ENCODE peak calls at places on chromosomes 16 and 17, in five cellular contexts. One of them, this sample, is unnamed.

GRCh38 chr16:54055191-54055590 is 231.4 kb downstream of the IRX3 start:
- DNase-seq in progenitor cell of endocrine pancreas: no peak
- DNase-seq in uterus: no peak
- DNase-seq in BJ: no peak
- DNase-seq in EH: no peak
- DNase-seq in this sample: no peak

GRCh38 chr16:22098538-22099255 is 6.4 kb downstream of the VWA3A start:
- DNase-seq in progenitor cell of endocrine pancreas: no peak
- DNase-seq in uterus: no peak
- DNase-seq in BJ: no peak
- DNase-seq in EH: peak
- DNase-seq in this sample: peak

GRCh38 chr16:87437911-87438610 is 45.9 kb downstream of the MAP1LC3B start:
- DNase-seq in progenitor cell of endocrine pancreas: no peak
- DNase-seq in uterus: no peak
- DNase-seq in BJ: no peak
- DNase-seq in EH: no peak
- DNase-seq in this sample: no peak

GRCh38 chr17:48456584-48456983 is 26.6 kb upstream of the SKAP1 start:
- DNase-seq in progenitor cell of endocrine pancreas: no peak
- DNase-seq in uterus: no peak
- DNase-seq in BJ: no peak
- DNase-seq in EH: no peak
- DNase-seq in this sample: peak

GRCh38 chr16:12484426-12484825 is 319.3 kb downstream of the CPPED1 start:
- DNase-seq in progenitor cell of endocrine pancreas: no peak
- DNase-seq in uterus: no peak
- DNase-seq in BJ: no peak
- DNase-seq in EH: no peak
- DNase-seq in this sample: no peak

GRCh38 chr17:40072481-40073346 is 9.9 kb downstream of the THRA start:
- DNase-seq in progenitor cell of endocrine pancreas: no peak
- DNase-seq in uterus: peak
- DNase-seq in BJ: no peak
- DNase-seq in EH: no peak
- DNase-seq in this sample: peak

GRCh38 chr17:77772461-77772897 is 186.0 kb upstream of the TNRC6C start:
- DNase-seq in progenitor cell of endocrine pancreas: peak
- DNase-seq in uterus: no peak
- DNase-seq in BJ: no peak
- DNase-seq in EH: peak
- DNase-seq in this sample: peak

GRCh38 chr17:49071106-49071505 is 61.5 kb upstream of the B4GALNT2 start:
- DNase-seq in progenitor cell of endocrine pancreas: no peak
- DNase-seq in uterus: no peak
- DNase-seq in BJ: no peak
- DNase-seq in EH: peak
- DNase-seq in this sample: no peak

GRCh38 chr16:5928476-5929055 is 831.0 kb upstream of the EEF2KMT start:
- DNase-seq in progenitor cell of endocrine pancreas: no peak
- DNase-seq in uterus: no peak
- DNase-seq in BJ: no peak
- DNase-seq in EH: no peak
- DNase-seq in this sample: no peak

GRCh38 chr16:72976047-72976746 is 71.7 kb downstream of the ZFHX3 start:
- DNase-seq in progenitor cell of endocrine pancreas: no peak
- DNase-seq in uterus: no peak
- DNase-seq in BJ: no peak
- DNase-seq in EH: no peak
- DNase-seq in this sample: peak

GRCh38 chr16:69089091-69089912 is 16.2 kb upstream of the HAS3 start:
- DNase-seq in progenitor cell of endocrine pancreas: peak
- DNase-seq in uterus: no peak
- DNase-seq in BJ: no peak
- DNase-seq in EH: no peak
- DNase-seq in this sample: no peak

GRCh38 chr17:4334332-4334731 is 32.1 kb downstream of the UBE2G1 start:
- DNase-seq in progenitor cell of endocrine pancreas: no peak
- DNase-seq in uterus: no peak
- DNase-seq in BJ: no peak
- DNase-seq in EH: no peak
- DNase-seq in this sample: no peak

GRCh38 chr16:83356266-83356665 is 451.5 kb upstream of the HSBP1 start:
- DNase-seq in progenitor cell of endocrine pancreas: peak
- DNase-seq in uterus: peak
- DNase-seq in BJ: no peak
- DNase-seq in EH: peak
- DNase-seq in this sample: peak

GRCh38 chr17:78316115-78316866 is 43.6 kb downstream of the SOCS3 start:
- DNase-seq in progenitor cell of endocrine pancreas: no peak
- DNase-seq in uterus: no peak
- DNase-seq in BJ: no peak
- DNase-seq in EH: no peak
- DNase-seq in this sample: no peak

GRCh38 chr17:79272220-79272619 is 197.6 kb downstream of the ENGASE start:
- DNase-seq in progenitor cell of endocrine pancreas: no peak
- DNase-seq in uterus: no peak
- DNase-seq in BJ: no peak
- DNase-seq in EH: no peak
- DNase-seq in this sample: no peak

GRCh38 chr17:77098884-77099545 is 41.8 kb upstream of the SEC14L1 start:
- DNase-seq in progenitor cell of endocrine pancreas: no peak
- DNase-seq in uterus: peak
- DNase-seq in BJ: peak
- DNase-seq in EH: peak
- DNase-seq in this sample: peak

GRCh38 chr16:77298638-77299360 is 99.6 kb downstream of the SYCE1L start:
- DNase-seq in progenitor cell of endocrine pancreas: no peak
- DNase-seq in uterus: peak
- DNase-seq in BJ: peak
- DNase-seq in EH: peak
- DNase-seq in this sample: peak

GRCh38 chr17:42122371-42123303 is at the start of gene HSPB9:
- DNase-seq in progenitor cell of endocrine pancreas: no peak
- DNase-seq in uterus: no peak
- DNase-seq in BJ: no peak
- DNase-seq in EH: no peak
- DNase-seq in this sample: no peak

GRCh38 chr17:72600934-72601333 is 480.1 kb downstream of the SOX9 start:
- DNase-seq in progenitor cell of endocrine pancreas: no peak
- DNase-seq in uterus: no peak
- DNase-seq in BJ: no peak
- DNase-seq in EH: peak
- DNase-seq in this sample: no peak

GRCh38 chr16:69319381-69319780 is 8.2 kb downstream of the VPS4A start:
- DNase-seq in progenitor cell of endocrine pancreas: no peak
- DNase-seq in uterus: no peak
- DNase-seq in BJ: no peak
- DNase-seq in EH: no peak
- DNase-seq in this sample: peak

GRCh38 chr16:67720236-67720635 is 1.1 kb upstream of the GFOD2 start:
- DNase-seq in progenitor cell of endocrine pancreas: no peak
- DNase-seq in uterus: no peak
- DNase-seq in BJ: no peak
- DNase-seq in EH: no peak
- DNase-seq in this sample: peak

GRCh38 chr17:65055708-65056638 is 567 bp downstream of the GNA13 start:
- DNase-seq in progenitor cell of endocrine pancreas: peak
- DNase-seq in uterus: peak
- DNase-seq in BJ: no peak
- DNase-seq in EH: peak
- DNase-seq in this sample: peak

GRCh38 chr17:41065829-41066624 is at the start of gene KRTAP2-4:
- DNase-seq in progenitor cell of endocrine pancreas: no peak
- DNase-seq in uterus: no peak
- DNase-seq in BJ: peak
- DNase-seq in EH: peak
- DNase-seq in this sample: no peak

GRCh38 chr17:1957037-1957436 is 68.1 kb downstream of the RTN4RL1 start:
- DNase-seq in progenitor cell of endocrine pancreas: no peak
- DNase-seq in uterus: no peak
- DNase-seq in BJ: no peak
- DNase-seq in EH: peak
- DNase-seq in this sample: no peak

GRCh38 chr17:56486732-56487131 is 106.8 kb upstream of the NOG start:
- DNase-seq in progenitor cell of endocrine pancreas: no peak
- DNase-seq in uterus: no peak
- DNase-seq in BJ: no peak
- DNase-seq in EH: no peak
- DNase-seq in this sample: no peak

GRCh38 chr17:15321556-15322250 is 19.7 kb downstream of the TEKT3 start:
- DNase-seq in progenitor cell of endocrine pancreas: no peak
- DNase-seq in uterus: no peak
- DNase-seq in BJ: no peak
- DNase-seq in EH: peak
- DNase-seq in this sample: no peak

GRCh38 chr17:44543213-44543904 is 13.9 kb upstream of the FZD2 start:
- DNase-seq in progenitor cell of endocrine pancreas: no peak
- DNase-seq in uterus: no peak
- DNase-seq in BJ: peak
- DNase-seq in EH: peak
- DNase-seq in this sample: peak

GRCh38 chr17:34378664-34379101 is 15.7 kb upstream of the CCL1 start:
- DNase-seq in progenitor cell of endocrine pancreas: no peak
- DNase-seq in uterus: no peak
- DNase-seq in BJ: no peak
- DNase-seq in EH: no peak
- DNase-seq in this sample: no peak

GRCh38 chr16:72427786-72428480 is 256.0 kb upstream of the PMFBP1 start:
- DNase-seq in progenitor cell of endocrine pancreas: no peak
- DNase-seq in uterus: no peak
- DNase-seq in BJ: no peak
- DNase-seq in EH: no peak
- DNase-seq in this sample: no peak